ENCODE peak calls at places on chromosome X, in nine cellular contexts. J is fibroblast of pulmonary artery; T is activated CD8-positive, alpha-beta memory T cell treated with anti-CD3 and anti-CD28 coated beads for 48 hours; B is A172; M is COR-L47; V is memory B cell; G is lower leg skin; Q is mesenchymal stem cell; U is islet precursor cell. R is an unnamed sample.

GRCh38 chrX:117517994-117518393 is 598.6 kb downstream of the KLHL13 start:
- DNase-seq in J (no peak), T (no peak), B (no peak), M (no peak), V (no peak), G (no peak), Q (no peak), U (no peak), R (no peak)

GRCh38 chrX:12711435-12712040 is 79.7 kb upstream of the PRPS2 start:
- DNase-seq in J (no peak), T (no peak), B (no peak), M (no peak), V (no peak), G (no peak), Q (no peak), U (no peak), R (no peak)

GRCh38 chrX:68369559-68369958 is 63.7 kb downstream of the OPHN1 start:
- DNase-seq in J (no peak), T (no peak), B (no peak), M (no peak), V (no peak), G (no peak), Q (no peak), U (no peak), R (no peak)

GRCh38 chrX:133670394-133670793 is 255.1 kb upstream of the GPC4 start:
- DNase-seq in J (peak), T (no peak), B (peak), M (no peak), V (no peak), G (no peak), Q (peak), U (no peak), R (peak)

GRCh38 chrX:2699959-2700358 is 8.9 kb downstream of the CD99 start:
- DNase-seq in J (no peak), T (no peak), B (no peak), M (no peak), V (no peak), G (peak), Q (no peak), U (no peak), R (no peak)

GRCh38 chrX:155666741-155667140 is 54.0 kb upstream of the TMLHE start:
- DNase-seq in J (no peak), T (no peak), B (no peak), M (no peak), V (no peak), G (no peak), Q (no peak), U (no peak), R (no peak)

GRCh38 chrX:68498044-68498507 is 775 bp upstream of the YIPF6 start:
- DNase-seq in J (no peak), T (no peak), B (peak), M (no peak), V (no peak), G (no peak), Q (peak), U (peak), R (no peak)

GRCh38 chrX:38627683-38628082 is 66.3 kb downstream of the TSPAN7 start:
- DNase-seq in J (peak), T (no peak), B (peak), M (no peak), V (no peak), G (no peak), Q (no peak), U (peak), R (no peak)

GRCh38 chrX:141857479-141857878 is 19.4 kb downstream of the MAGEC3 start:
- DNase-seq in J (no peak), T (no peak), B (no peak), M (no peak), V (no peak), G (no peak), Q (no peak), U (no peak), R (no peak)

GRCh38 chrX:152843852-152844251 is 13.0 kb downstream of the NSDHL start:
- DNase-seq in J (no peak), T (no peak), B (no peak), M (no peak), V (no peak), G (peak), Q (no peak), U (no peak), R (no peak)

GRCh38 chrX:6129195-6129594 is 99.5 kb downstream of the NLGN4X start:
- DNase-seq in J (no peak), T (no peak), B (no peak), M (no peak), V (no peak), G (no peak), Q (no peak), U (no peak), R (no peak)

GRCh38 chrX:13001961-13002671 is 27.2 kb downstream of the TMSB4X start:
- DNase-seq in J (no peak), T (no peak), B (no peak), M (no peak), V (no peak), G (no peak), Q (no peak), U (no peak), R (no peak)

GRCh38 chrX:71859637-71860036 is 51.0 kb upstream of the NHSL2 start:
- DNase-seq in J (peak), T (no peak), B (peak), M (no peak), V (peak), G (no peak), Q (peak), U (no peak), R (no peak)

GRCh38 chrX:70527053-70527452 is 82.4 kb downstream of the DLG3 start:
- DNase-seq in J (no peak), T (no peak), B (no peak), M (no peak), V (no peak), G (no peak), Q (no peak), U (no peak), R (no peak)

GRCh38 chrX:15298201-15298600 is 17.2 kb downstream of the ASB11 start:
- DNase-seq in J (peak), T (no peak), B (no peak), M (no peak), V (no peak), G (no peak), Q (no peak), U (no peak), R (no peak)

GRCh38 chrX:148649145-148649645 is 148.8 kb downstream of the AFF2 start:
- DNase-seq in J (peak), T (no peak), B (no peak), M (no peak), V (no peak), G (no peak), Q (no peak), U (no peak), R (no peak)

GRCh38 chrX:80098038-80098437 is 83.5 kb downstream of the TBX22 start:
- DNase-seq in J (no peak), T (no peak), B (no peak), M (no peak), V (no peak), G (no peak), Q (no peak), U (no peak), R (no peak)

GRCh38 chrX:140764401-140764919 is 54.9 kb downstream of the LINC00632 start:
- DNase-seq in J (peak), T (no peak), B (no peak), M (no peak), V (no peak), G (no peak), Q (peak), U (peak), R (no peak)

GRCh38 chrX:15971696-15972095 is 117.1 kb upstream of the AP1S2 start:
- DNase-seq in J (no peak), T (no peak), B (no peak), M (no peak), V (no peak), G (no peak), Q (no peak), U (no peak), R (no peak)

GRCh38 chrX:110703641-110704040 is 92.0 kb downstream of the CHRDL1 start:
- DNase-seq in J (no peak), T (no peak), B (no peak), M (no peak), V (no peak), G (no peak), Q (no peak), U (no peak), R (no peak)

GRCh38 chrX:38870386-38870895 is 69.2 kb downstream of the MID1IP1 start:
- DNase-seq in J (no peak), T (no peak), B (no peak), M (no peak), V (no peak), G (no peak), Q (no peak), U (peak), R (no peak)

GRCh38 chrX:39201305-39201990 is 400.2 kb downstream of the MID1IP1 start:
- DNase-seq in J (no peak), T (no peak), B (peak), M (no peak), V (no peak), G (no peak), Q (peak), U (no peak), R (no peak)

GRCh38 chrX:104112326-104112951 is at the start of gene ZCCHC18:
- DNase-seq in J (peak), T (no peak), B (peak), M (peak), V (peak), G (peak), Q (peak), U (peak), R (peak)

GRCh38 chrX:8147216-8147615 is 23.9 kb downstream of the VCX2 start:
- DNase-seq in J (no peak), T (no peak), B (no peak), M (no peak), V (no peak), G (no peak), Q (peak), U (no peak), R (no peak)

GRCh38 chrX:139158256-139158655 is 372.3 kb upstream of the F9 start:
- DNase-seq in J (no peak), T (no peak), B (no peak), M (no peak), V (no peak), G (no peak), Q (no peak), U (peak), R (no peak)

GRCh38 chrX:110001702-110002299 is 1.1 kb upstream of the TMEM164 start:
- DNase-seq in J (no peak), T (no peak), B (no peak), M (no peak), V (no peak), G (no peak), Q (no peak), U (no peak), R (no peak)

GRCh38 chrX:65690057-65690855 is 22.8 kb downstream of the MSN start:
- DNase-seq in J (peak), T (no peak), B (peak), M (no peak), V (no peak), G (no peak), Q (peak), U (no peak), R (no peak)

GRCh38 chrX:106862972-106863688 is 40.0 kb downstream of the RIPPLY1 start:
- DNase-seq in J (peak), T (no peak), B (no peak), M (no peak), V (peak), G (no peak), Q (no peak), U (peak), R (no peak)

GRCh38 chrX:41877167-41877566 is 46.2 kb downstream of the CASK start:
- DNase-seq in J (no peak), T (no peak), B (no peak), M (no peak), V (no peak), G (no peak), Q (no peak), U (no peak), R (no peak)

GRCh38 chrX:8748855-8749254 is 16.9 kb upstream of the ANOS1 start:
- DNase-seq in J (peak), T (no peak), B (peak), M (no peak), V (no peak), G (no peak), Q (peak), U (no peak), R (no peak)